ENCODE peak calls at places on chromosomes 3 and 15, in nine cellular contexts. L is HepG2, O is GM23338, X is Panc1, Y is HCT116, I is A549, W is SK-N-SH, Z is K562, C is GM12878. J is an unnamed sample.

GRCh38 chr15:29364429-29365078 is 94.9 kb upstream of the NSMCE3 start:
- DNase-seq in L (peak), O (peak), X (no peak), Y (no peak), I (peak), W (no peak), Z (no peak), C (no peak), J (no peak)

GRCh38 chr15:50358805-50359204 is 3.8 kb upstream of the GABPB1 start:
- DNase-seq in L (peak), O (peak), X (no peak), Y (peak), I (peak), W (peak), Z (peak), C (no peak), J (no peak)

GRCh38 chr3:16338999-16339398 is 74.0 kb downstream of the OXNAD1 start:
- DNase-seq in L (peak), O (no peak), X (no peak), Y (no peak), I (peak), W (no peak), Z (no peak), C (no peak), J (peak)

GRCh38 chr15:80662129-80662528 is 33.0 kb upstream of the ABHD17C start:
- DNase-seq in L (no peak), O (no peak), X (no peak), Y (no peak), I (no peak), W (no peak), Z (no peak), C (no peak), J (no peak)

GRCh38 chr3:65563844-65564243 is 474.9 kb downstream of the MAGI1 start:
- DNase-seq in L (no peak), O (no peak), X (no peak), Y (no peak), I (no peak), W (peak), Z (no peak), C (no peak), J (no peak)

GRCh38 chr15:68712886-68713285 is 107.8 kb downstream of the ANP32A start:
- DNase-seq in L (no peak), O (no peak), X (no peak), Y (no peak), I (no peak), W (no peak), Z (no peak), C (no peak), J (no peak)

GRCh38 chr3:56997675-56998074 is 62.8 kb upstream of the SPATA12 start:
- DNase-seq in L (no peak), O (no peak), X (no peak), Y (no peak), I (no peak), W (no peak), Z (no peak), C (no peak), J (no peak)

GRCh38 chr3:24499991-24500390 is 5.3 kb upstream of the THRB start:
- DNase-seq in L (no peak), O (no peak), X (no peak), Y (no peak), I (no peak), W (no peak), Z (no peak), C (no peak), J (no peak)

GRCh38 chr3:45986303-45986982 is 9.2 kb downstream of the FYCO1 start:
- DNase-seq in L (peak), O (no peak), X (peak), Y (no peak), I (peak), W (no peak), Z (no peak), C (no peak), J (no peak)

GRCh38 chr3:69986419-69986818 is 13.1 kb upstream of the SAMMSON start:
- DNase-seq in L (no peak), O (no peak), X (no peak), Y (no peak), I (no peak), W (no peak), Z (no peak), C (no peak), J (no peak)

GRCh38 chr3:67790043-67790442 is 135.6 kb upstream of the SUCLG2 start:
- DNase-seq in L (peak), O (peak), X (peak), Y (peak), I (peak), W (peak), Z (peak), C (peak), J (peak)

GRCh38 chr15:69718916-69719315 is 266.3 kb downstream of the RPLP1 start:
- DNase-seq in L (no peak), O (no peak), X (no peak), Y (no peak), I (no peak), W (no peak), Z (no peak), C (no peak), J (peak)

GRCh38 chr15:69712999-69713398 is 260.4 kb downstream of the RPLP1 start:
- DNase-seq in L (peak), O (no peak), X (no peak), Y (no peak), I (no peak), W (no peak), Z (no peak), C (no peak), J (peak)

GRCh38 chr15:69718445-69718844 is 265.8 kb downstream of the RPLP1 start:
- DNase-seq in L (no peak), O (no peak), X (no peak), Y (no peak), I (no peak), W (no peak), Z (no peak), C (no peak), J (peak)

GRCh38 chr15:69715205-69715604 is 262.6 kb downstream of the RPLP1 start:
- DNase-seq in L (no peak), O (no peak), X (no peak), Y (no peak), I (no peak), W (no peak), Z (no peak), C (no peak), J (no peak)

DNA sequence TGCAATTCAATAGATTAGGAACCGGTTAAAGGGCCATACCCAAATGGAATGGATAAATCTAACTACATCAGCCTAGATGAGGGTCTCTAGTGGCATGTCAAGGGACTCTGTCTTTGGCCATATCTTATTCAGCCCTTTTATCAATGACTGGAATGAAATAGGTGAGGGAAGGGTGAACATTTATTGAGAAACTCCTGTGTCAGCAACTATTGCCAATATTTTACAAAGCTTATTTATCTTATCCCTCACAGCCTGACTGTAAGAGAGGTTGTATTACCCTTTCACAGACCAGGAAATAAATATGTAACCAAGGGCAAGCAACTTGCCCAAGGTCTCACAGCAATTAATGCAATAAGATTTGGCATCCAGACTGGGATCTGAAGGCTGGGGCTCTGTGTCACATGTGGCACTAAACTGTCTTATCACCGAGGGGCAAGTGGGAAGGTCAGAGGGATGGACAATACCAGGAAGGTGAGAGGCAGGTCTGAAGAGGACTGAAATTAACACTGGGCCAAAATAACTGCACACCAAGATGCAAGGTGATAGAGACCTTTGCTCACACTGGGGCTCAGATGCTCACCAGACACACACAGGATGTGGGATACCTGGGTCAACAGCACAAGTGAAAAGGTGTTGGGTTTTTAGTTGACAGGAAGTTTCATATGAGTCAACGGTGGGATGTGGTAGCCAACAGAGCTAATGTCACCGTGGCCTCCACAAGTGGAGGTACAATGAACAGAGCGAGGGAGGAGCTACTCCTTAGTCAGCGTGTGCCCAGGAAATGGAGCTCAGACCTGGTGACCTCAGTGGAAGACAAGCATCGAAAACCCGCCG is 261.3 kb downstream of the RPLP1 start:
- DNase-seq in L (no peak), O (no peak), X (no peak), Y (no peak), I (no peak), W (no peak), Z (no peak), C (peak), J (no peak)
- TF ChIP-seq REST in L (no peak), O (no peak), X (no peak), Y (no peak), I (no peak), W (no peak), Z (no peak), C (no peak), J (no peak)

DNA sequence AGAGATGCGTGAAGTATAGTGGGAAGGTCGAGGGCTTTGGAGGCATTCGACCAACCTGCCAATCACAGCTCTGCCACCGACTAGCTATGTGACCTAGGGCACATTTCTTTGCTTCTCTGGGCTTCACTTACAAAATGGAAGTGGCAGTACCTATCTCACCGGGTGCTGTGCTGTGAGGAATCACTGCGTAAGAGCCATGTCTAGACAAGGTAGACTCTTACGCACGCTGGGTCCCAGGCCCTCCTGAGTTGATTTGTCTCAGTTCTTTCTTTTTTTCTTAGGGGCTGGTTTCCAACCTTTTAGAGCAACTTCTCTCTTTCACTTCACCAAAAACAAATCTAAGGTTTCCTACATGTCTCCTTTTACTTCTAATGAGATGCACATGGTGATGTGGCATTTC is 18.8 kb downstream of the CA12 start:
- DNase-seq in L (no peak), O (no peak), X (no peak), Y (no peak), I (no peak), W (no peak), Z (no peak), C (no peak), J (no peak)
- TF ChIP-seq REST in L (no peak), O (no peak), X (no peak), Y (no peak), I (no peak), W (no peak), Z (no peak), C (no peak), J (no peak)

GRCh38 chr3:47432673-47433072 is 43.1 kb downstream of the SCAP start:
- DNase-seq in L (no peak), O (no peak), X (no peak), Y (no peak), I (no peak), W (no peak), Z (no peak), C (no peak), J (no peak)

GRCh38 chr3:47436180-47436579 is 39.6 kb downstream of the SCAP start:
- DNase-seq in L (no peak), O (no peak), X (no peak), Y (no peak), I (no peak), W (no peak), Z (no peak), C (no peak), J (no peak)

GRCh38 chr3:47433796-47434195 is 41.9 kb downstream of the SCAP start:
- DNase-seq in L (no peak), O (no peak), X (no peak), Y (no peak), I (no peak), W (no peak), Z (no peak), C (no peak), J (no peak)

GRCh38 chr3:47431225-47431624 is 44.5 kb downstream of the SCAP start:
- DNase-seq in L (no peak), O (no peak), X (no peak), Y (no peak), I (no peak), W (no peak), Z (no peak), C (no peak), J (no peak)

GRCh38 chr3:47434849-47435248 is 40.9 kb downstream of the SCAP start:
- DNase-seq in L (no peak), O (no peak), X (no peak), Y (no peak), I (no peak), W (no peak), Z (no peak), C (no peak), J (no peak)
- TF ChIP-seq REST in L (no peak), O (no peak), X (no peak), Y (no peak), I (no peak), W (no peak), Z (no peak), C (no peak), J (no peak)

GRCh38 chr3:105904683-105905320 is 36.0 kb upstream of the CBLB start:
- DNase-seq in L (no peak), O (no peak), X (no peak), Y (no peak), I (no peak), W (no peak), Z (no peak), C (no peak), J (no peak)
- TF ChIP-seq REST in L (no peak), O (no peak), X (no peak), Y (no peak), I (no peak), W (no peak), Z (no peak), C (no peak), J (no peak)

GRCh38 chr15:40219801-40220200 is 19.1 kb upstream of the PAK6 start:
- DNase-seq in L (no peak), O (no peak), X (no peak), Y (no peak), I (no peak), W (no peak), Z (no peak), C (no peak), J (no peak)

GRCh38 chr15:40222146-40222545 is 16.7 kb upstream of the PAK6 start:
- DNase-seq in L (no peak), O (no peak), X (no peak), Y (no peak), I (no peak), W (no peak), Z (no peak), C (no peak), J (no peak)

DNA sequence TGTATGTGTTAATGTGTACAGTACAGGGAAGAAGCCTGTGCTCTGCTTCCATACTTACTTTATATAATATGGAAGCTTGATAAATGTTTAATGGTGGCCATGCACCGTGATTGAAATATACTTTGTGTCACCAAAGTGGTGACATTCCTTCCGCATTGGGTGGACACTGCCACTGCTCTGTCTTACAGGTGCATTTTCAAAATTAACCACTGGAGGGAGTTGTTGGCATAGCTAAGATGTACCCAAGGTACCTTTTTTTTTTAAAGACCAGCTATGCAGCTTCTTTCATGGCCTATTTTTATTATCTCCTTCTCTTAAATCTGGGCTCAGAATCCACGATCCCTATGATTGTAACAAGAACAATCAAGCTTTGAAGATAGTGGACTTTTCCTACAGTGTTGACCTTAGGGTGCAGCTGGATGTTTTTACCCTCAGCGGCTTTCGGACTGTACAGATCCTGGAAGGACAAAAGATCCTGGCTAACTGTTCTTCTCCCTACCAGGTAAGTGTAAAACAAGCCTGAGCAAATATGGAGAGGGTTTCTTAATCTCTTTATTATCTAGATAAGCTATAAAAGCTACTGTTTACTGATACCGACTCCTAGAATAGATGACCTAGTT is 21.6 kb upstream of the PAK6 start:
- DNase-seq in L (peak), O (peak), X (peak), Y (peak), I (peak), W (peak), Z (peak), C (peak), J (peak)
- TF ChIP-seq REST in L (no peak), O (no peak), X (no peak), Y (no peak), I (no peak), W (no peak), Z (no peak), C (no peak), J (no peak)

GRCh38 chr15:31128477-31128876 is 27.0 kb upstream of the TRPM1 start:
- DNase-seq in L (no peak), O (no peak), X (no peak), Y (no peak), I (no peak), W (no peak), Z (no peak), C (no peak), J (no peak)

GRCh38 chr15:31129769-31130303 is 28.3 kb upstream of the TRPM1 start:
- DNase-seq in L (no peak), O (no peak), X (no peak), Y (no peak), I (no peak), W (no peak), Z (no peak), C (no peak), J (no peak)

GRCh38 chr15:31125061-31125460 is 23.5 kb upstream of the TRPM1 start:
- DNase-seq in L (no peak), O (no peak), X (no peak), Y (no peak), I (no peak), W (no peak), Z (no peak), C (no peak), J (no peak)

GRCh38 chr15:31128919-31129768 is 27.6 kb upstream of the TRPM1 start:
- DNase-seq in L (peak), O (peak), X (peak), Y (no peak), I (peak), W (peak), Z (peak), C (no peak), J (peak)

DNA sequence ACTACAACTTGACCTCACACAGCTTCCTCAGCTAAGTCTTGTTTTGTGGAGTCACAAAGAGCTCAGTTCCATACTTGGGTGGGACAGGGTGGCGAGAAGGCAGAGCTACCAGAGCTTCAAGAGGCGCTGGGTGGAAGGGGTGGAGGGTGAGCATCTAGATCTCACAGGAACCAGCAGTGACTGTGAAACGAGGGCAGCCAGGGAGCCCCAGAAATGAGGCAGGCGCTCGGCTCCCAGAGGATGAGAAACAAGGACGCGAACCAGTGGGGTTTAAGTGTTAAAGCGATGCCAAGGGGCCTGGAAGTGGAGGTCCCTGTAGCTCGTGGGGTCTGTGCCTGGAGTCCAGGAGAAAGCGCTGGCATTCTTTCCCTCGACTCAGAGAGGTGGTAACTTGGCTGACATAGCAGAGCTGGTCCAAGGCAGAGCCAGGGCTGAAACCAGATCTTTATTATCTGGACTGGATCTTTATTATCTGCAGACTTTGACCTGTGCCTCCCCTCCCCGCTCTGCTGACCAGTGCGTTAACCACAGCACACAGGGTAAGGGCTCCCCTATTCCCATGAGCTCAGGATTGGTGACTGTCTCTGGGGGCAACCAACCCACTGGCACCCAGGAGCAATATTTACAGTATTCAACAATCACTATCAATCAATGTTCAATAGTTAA is 26.2 kb upstream of the TRPM1 start:
- DNase-seq in L (no peak), O (no peak), X (no peak), Y (no peak), I (no peak), W (no peak), Z (no peak), C (no peak), J (no peak)
- TF ChIP-seq REST in L (no peak), O (no peak), X (no peak), Y (no peak), I (no peak), W (no peak), Z (no peak), C (no peak), J (no peak)

GRCh38 chr3:126546549-126547239 is 12.0 kb downstream of the C3orf22 start:
- DNase-seq in L (no peak), O (no peak), X (no peak), Y (no peak), I (no peak), W (peak), Z (no peak), C (no peak), J (no peak)
- TF ChIP-seq REST in L (no peak), O (no peak), X (no peak), Y (no peak), I (no peak), W (no peak), Z (no peak), C (no peak), J (no peak)

GRCh38 chr15:31049682-31050606 is 51.6 kb downstream of the TRPM1 start:
- DNase-seq in L (no peak), O (no peak), X (no peak), Y (no peak), I (no peak), W (no peak), Z (no peak), C (no peak), J (peak)
- TF ChIP-seq REST in L (no peak), O (no peak), X (no peak), Y (no peak), I (no peak), W (no peak), Z (no peak), C (no peak), J (no peak)

DNA sequence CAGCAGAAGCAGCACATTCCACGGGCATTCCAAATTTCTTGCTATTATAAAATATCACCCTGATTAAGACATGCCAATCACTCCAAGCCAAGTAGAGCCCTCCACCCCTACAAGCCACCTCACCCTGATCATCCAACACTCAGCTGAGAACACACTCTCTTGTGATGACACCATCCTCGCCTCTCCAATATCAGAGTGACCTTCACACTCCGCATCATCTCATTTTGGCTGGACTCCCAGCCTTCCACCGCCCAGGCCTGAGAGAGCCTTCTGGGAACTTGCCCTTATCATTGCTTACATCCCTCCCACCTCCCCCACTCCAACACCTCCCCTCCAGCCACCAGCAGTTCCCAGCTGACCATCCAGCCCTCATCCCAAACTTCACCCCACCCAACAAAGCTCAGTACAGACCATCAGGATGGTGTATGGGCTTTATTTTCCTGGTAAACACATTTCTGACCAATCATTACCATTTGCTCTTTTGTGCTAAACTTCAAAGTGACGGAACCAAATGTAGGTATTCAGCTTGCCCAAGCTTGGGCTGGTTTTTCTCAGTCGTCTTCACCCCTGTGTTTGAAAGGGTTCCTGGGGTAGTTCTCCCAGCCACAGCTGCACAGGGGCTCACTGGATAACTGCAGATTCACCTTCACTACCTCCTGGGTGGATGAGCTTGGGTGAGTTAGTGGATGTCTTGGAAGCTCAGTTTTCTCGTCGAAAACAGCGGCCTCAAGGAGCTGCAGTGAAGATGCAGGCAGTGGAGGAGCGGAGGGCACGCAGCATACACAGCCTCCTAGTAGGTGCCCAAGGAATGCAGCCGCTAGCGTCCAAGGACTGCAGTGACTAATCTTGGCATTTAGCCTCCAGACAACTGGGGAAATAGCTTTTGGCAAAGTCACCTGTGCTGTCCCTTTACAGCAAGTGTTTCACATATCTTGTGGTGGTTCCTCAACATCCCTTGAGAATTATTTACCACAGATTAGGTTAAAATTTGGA is 115.1 kb downstream of the LIPC start:
- DNase-seq in L (peak), O (no peak), X (peak), Y (peak), I (peak), W (peak), Z (peak), C (no peak), J (no peak)
- TF ChIP-seq REST in L (no peak), O (no peak), X (no peak), Y (no peak), I (no peak), W (peak), Z (no peak), C (no peak), J (no peak)